ENCODE peak calls at places on chromosomes 3 and 15, in six cellular contexts. One of them, this sample, is unnamed.

GRCh38 chr15:76342382-76343201 is 6.0 kb downstream of the ISL2 start:
- DNase-seq in cerebellar cortex: no peak
- DNase-seq in neural crest cell: peak
- DNase-seq in RPMI8226: no peak
- DNase-seq in naive thymus-derived CD8-positive, alpha-beta T cell: no peak
- DNase-seq in ELF-1: peak
- DNase-seq in this sample: no peak

GRCh38 chr3:82495655-82496054 is 734.2 kb upstream of the GBE1 start:
- DNase-seq in RPMI8226: no peak
- DNase-seq in neural crest cell: no peak
- DNase-seq in ELF-1: no peak
- DNase-seq in cerebellar cortex: no peak
- DNase-seq in naive thymus-derived CD8-positive, alpha-beta T cell: no peak
- DNase-seq in this sample: no peak

GRCh38 chr3:169931747-169932520 is 20.6 kb downstream of the SAMD7 start:
- DNase-seq in neural crest cell: no peak
- DNase-seq in RPMI8226: no peak
- DNase-seq in cerebellar cortex: no peak
- DNase-seq in ELF-1: no peak
- DNase-seq in naive thymus-derived CD8-positive, alpha-beta T cell: no peak
- DNase-seq in this sample: no peak

GRCh38 chr15:67690936-67691335 is 134.4 kb upstream of the SKOR1 start:
- DNase-seq in RPMI8226: no peak
- DNase-seq in ELF-1: no peak
- DNase-seq in cerebellar cortex: no peak
- DNase-seq in neural crest cell: no peak
- DNase-seq in naive thymus-derived CD8-positive, alpha-beta T cell: no peak
- DNase-seq in this sample: no peak

GRCh38 chr3:126419886-126420786 is 25.4 kb downstream of the CFAP100 start:
- DNase-seq in cerebellar cortex: no peak
- DNase-seq in RPMI8226: no peak
- DNase-seq in naive thymus-derived CD8-positive, alpha-beta T cell: no peak
- DNase-seq in ELF-1: peak
- DNase-seq in neural crest cell: no peak
- DNase-seq in this sample: no peak

GRCh38 chr3:146558811-146559210 is 14.4 kb upstream of the PLSCR1 start:
- DNase-seq in neural crest cell: no peak
- DNase-seq in cerebellar cortex: no peak
- DNase-seq in ELF-1: no peak
- DNase-seq in RPMI8226: no peak
- DNase-seq in naive thymus-derived CD8-positive, alpha-beta T cell: no peak
- DNase-seq in this sample: no peak

GRCh38 chr15:58387130-58387529 is 44.7 kb upstream of the LIPC start:
- DNase-seq in naive thymus-derived CD8-positive, alpha-beta T cell: no peak
- DNase-seq in ELF-1: no peak
- DNase-seq in neural crest cell: no peak
- DNase-seq in RPMI8226: no peak
- DNase-seq in cerebellar cortex: no peak
- DNase-seq in this sample: no peak

GRCh38 chr3:110327870-110328269 is 743.7 kb upstream of the NECTIN3 start:
- DNase-seq in ELF-1: no peak
- DNase-seq in neural crest cell: no peak
- DNase-seq in cerebellar cortex: no peak
- DNase-seq in naive thymus-derived CD8-positive, alpha-beta T cell: no peak
- DNase-seq in RPMI8226: no peak
- DNase-seq in this sample: no peak

GRCh38 chr3:107432013-107432515 is 54.8 kb downstream of the CCDC54 start:
- DNase-seq in ELF-1: peak
- DNase-seq in naive thymus-derived CD8-positive, alpha-beta T cell: no peak
- DNase-seq in RPMI8226: no peak
- DNase-seq in cerebellar cortex: peak
- DNase-seq in neural crest cell: no peak
- DNase-seq in this sample: no peak

GRCh38 chr3:12681586-12682371 is 17.9 kb upstream of the RAF1 start:
- DNase-seq in ELF-1: no peak
- DNase-seq in naive thymus-derived CD8-positive, alpha-beta T cell: no peak
- DNase-seq in neural crest cell: no peak
- DNase-seq in RPMI8226: no peak
- DNase-seq in cerebellar cortex: no peak
- DNase-seq in this sample: no peak

GRCh38 chr3:195156286-195156890 is 114.6 kb downstream of the XXYLT1 start:
- DNase-seq in neural crest cell: no peak
- DNase-seq in ELF-1: no peak
- DNase-seq in cerebellar cortex: no peak
- DNase-seq in RPMI8226: peak
- DNase-seq in naive thymus-derived CD8-positive, alpha-beta T cell: no peak
- DNase-seq in this sample: no peak

GRCh38 chr3:43882976-43883680 is 192.4 kb downstream of the ABHD5 start:
- DNase-seq in neural crest cell: no peak
- DNase-seq in RPMI8226: no peak
- DNase-seq in naive thymus-derived CD8-positive, alpha-beta T cell: no peak
- DNase-seq in ELF-1: no peak
- DNase-seq in cerebellar cortex: no peak
- DNase-seq in this sample: no peak

GRCh38 chr3:21477896-21478295 is 273.1 kb downstream of the ZNF385D start:
- DNase-seq in naive thymus-derived CD8-positive, alpha-beta T cell: no peak
- DNase-seq in cerebellar cortex: no peak
- DNase-seq in ELF-1: no peak
- DNase-seq in neural crest cell: no peak
- DNase-seq in RPMI8226: no peak
- DNase-seq in this sample: no peak